ENCODE peak calls at places on chromosomes 16 and 17, in four cellular contexts. H is cardiac fibroblast, E is prostate gland, L is cardiac muscle cell. S is an unnamed sample.

GRCh38 chr16:65097296-65097695 is 24.6 kb downstream of the CDH11 start:
- DNase-seq in H (no peak), E (no peak), L (no peak), S (no peak)

GRCh38 chr17:15946611-15947120 is 1.7 kb downstream of the ADORA2B start:
- DNase-seq in H (peak; percentile 40), E (no peak), L (no peak), S (no peak)

GRCh38 chr16:56363781-56364565 is 61.4 kb downstream of the AMFR start:
- DNase-seq in H (no peak), E (no peak), L (no peak), S (no peak)

GRCh38 chr17:2227025-2227699 is 76.4 kb downstream of the SMG6 start:
- DNase-seq in H (no peak), E (no peak), L (no peak), S (no peak)

GRCh38 chr16:89506791-89507191 is 1.4 kb upstream of the SPG7 start:
- DNase-seq in H (no peak), E (no peak), L (no peak), S (no peak)

GRCh38 chr17:76136276-76137025 is 4.6 kb downstream of the FOXJ1 start:
- DNase-seq in H (no peak), E (no peak), L (no peak), S (no peak)

GRCh38 chr17:57628421-57628820 is 116.7 kb downstream of the CCDC182 start:
- DNase-seq in H (no peak), E (no peak), L (no peak), S (no peak)

GRCh38 chr16:19842758-19843157 is 41.9 kb downstream of the GPRC5B start:
- DNase-seq in H (no peak), E (no peak), L (no peak), S (no peak)

GRCh38 chr17:57144567-57144966 is 59.5 kb downstream of the AKAP1 start:
- DNase-seq in H (no peak), E (no peak), L (no peak), S (no peak)

GRCh38 chr17:55238197-55238930 is 26.4 kb upstream of the HLF start:
- DNase-seq in H (peak; percentile 92), E (peak; percentile 94), L (peak; percentile 97), S (peak; percentile 98)

GRCh38 chr17:62744259-62744658 is 63.9 kb downstream of the MARCHF10 start:
- DNase-seq in H (no peak), E (no peak), L (no peak), S (no peak)

GRCh38 chr17:35740997-35741931 is 9.8 kb downstream of the RASL10B start:
- DNase-seq in H (no peak), E (no peak), L (no peak), S (no peak)

GRCh38 chr17:44587339-44587738 is 30.1 kb downstream of the FZD2 start:
- DNase-seq in H (peak; percentile 92), E (no peak), L (peak; percentile 85), S (no peak)

GRCh38 chr17:32553168-32553567 is 66.4 kb downstream of the CDK5R1 start:
- DNase-seq in H (no peak), E (no peak), L (no peak), S (peak; percentile 22)

GRCh38 chr17:21231533-21231932 is 17.6 kb upstream of the TMEM11 start:
- DNase-seq in H (no peak), E (no peak), L (no peak), S (no peak)

GRCh38 chr16:67112591-67113399 is 3.1 kb downstream of the PHAF1 start:
- DNase-seq in H (no peak), E (peak; percentile 64), L (no peak), S (no peak)

GRCh38 chr16:51523400-51523799 is 372.3 kb upstream of the SALL1 start:
- DNase-seq in H (peak; percentile 31), E (no peak), L (no peak), S (no peak)

GRCh38 chr16:67528222-67528869 is at the start of gene RIPOR1:
- DNase-seq in H (no peak), E (no peak), L (peak; percentile 74), S (peak; percentile 89)

GRCh38 chr17:66450008-66450856 is 147.8 kb downstream of the PRKCA start:
- DNase-seq in H (no peak), E (no peak), L (no peak), S (no peak)

GRCh38 chr17:4565209-4566141 is 5.1 kb upstream of the GGT6 start:
- DNase-seq in H (peak; percentile 87), E (peak; percentile 51), L (peak; percentile 86), S (peak; percentile 76)

GRCh38 chr17:7213895-7214299 is 5.7 kb downstream of the DLG4 start:
- DNase-seq in H (peak; percentile 87), E (peak; percentile 43), L (peak; percentile 91), S (peak; percentile 70)

GRCh38 chr16:73251608-73252007 is 203.7 kb upstream of the ZFHX3 start:
- DNase-seq in H (no peak), E (no peak), L (no peak), S (no peak)

GRCh38 chr17:79811888-79812205 is 15.0 kb upstream of the CBX8 start:
- DNase-seq in H (no peak), E (no peak), L (no peak), S (no peak)

GRCh38 chr17:40852378-40852777 is 14.6 kb downstream of the KRT12 start:
- DNase-seq in H (no peak), E (no peak), L (no peak), S (no peak)

GRCh38 chr16:3246002-3246401 is 10.4 kb downstream of the MEFV start:
- DNase-seq in H (no peak), E (no peak), L (no peak), S (no peak)

GRCh38 chr17:27385626-27386025 is 70.6 kb upstream of the KSR1 start:
- DNase-seq in H (no peak), E (no peak), L (no peak), S (no peak)

GRCh38 chr16:82091225-82091624 is 56.2 kb downstream of the HSD17B2 start:
- DNase-seq in H (no peak), E (no peak), L (no peak), S (no peak)

GRCh38 chr17:66467766-66468165 is 165.4 kb downstream of the PRKCA start:
- DNase-seq in H (peak; percentile 35), E (no peak), L (no peak), S (no peak)

GRCh38 chr16:85689285-85689949 is 663 bp upstream of the GINS2 start:
- DNase-seq in H (no peak), E (peak; percentile 34), L (no peak), S (no peak)

GRCh38 chr16:28136751-28137434 is 73.4 kb upstream of the GSG1L start:
- DNase-seq in H (peak; percentile 12), E (no peak), L (no peak), S (peak; percentile 16)
- TF ChIP-seq CTCF in H (no peak), E (no peak), L (peak; percentile 17), S (no peak)

DNA sequence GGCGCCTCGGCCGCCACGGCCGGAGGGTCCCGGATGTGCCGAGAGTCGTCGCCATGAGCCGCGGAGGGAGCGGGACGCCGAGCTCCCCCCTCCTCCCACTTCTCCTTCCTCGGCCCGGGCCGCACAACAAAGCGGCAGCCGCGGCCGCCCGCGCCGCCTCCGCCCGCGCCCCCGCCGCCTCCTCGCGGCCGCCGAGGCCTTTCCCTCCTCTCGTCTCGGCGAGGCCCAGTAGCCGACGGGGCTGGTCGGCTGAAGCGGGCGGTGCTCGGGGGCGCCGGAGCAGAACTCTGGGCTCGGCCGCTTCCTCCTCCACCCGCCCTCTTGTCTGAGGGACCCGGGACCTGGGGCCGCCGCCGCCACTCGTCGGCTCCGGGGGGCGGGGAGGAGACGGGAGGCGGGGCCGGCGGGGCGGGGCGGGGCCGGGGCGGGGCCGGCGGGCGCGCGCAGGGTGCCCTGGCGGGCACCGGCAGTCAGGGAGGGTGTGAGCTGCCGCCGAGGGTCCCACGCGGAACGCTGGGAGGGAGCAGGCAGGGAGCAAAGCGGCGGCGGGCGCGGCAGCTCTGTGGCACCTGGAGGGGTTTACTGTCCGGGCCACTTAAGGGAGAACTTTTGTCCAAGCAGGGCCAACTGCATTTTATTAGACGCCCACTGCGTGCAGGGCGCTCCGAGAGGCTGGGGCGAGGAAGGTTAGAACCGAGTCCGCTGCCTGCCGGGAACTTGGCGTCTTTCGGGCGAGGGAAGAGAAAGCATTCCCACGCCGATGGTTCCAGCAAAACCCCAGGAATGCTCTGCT is at the start of gene SMURF2:
- DNase-seq in H (peak; percentile 74), E (peak; percentile 85), L (peak; percentile 91), S (peak; percentile 98)
- TF ChIP-seq CTCF in H (no peak), E (peak; percentile 9), L (no peak), S (no peak)

DNA sequence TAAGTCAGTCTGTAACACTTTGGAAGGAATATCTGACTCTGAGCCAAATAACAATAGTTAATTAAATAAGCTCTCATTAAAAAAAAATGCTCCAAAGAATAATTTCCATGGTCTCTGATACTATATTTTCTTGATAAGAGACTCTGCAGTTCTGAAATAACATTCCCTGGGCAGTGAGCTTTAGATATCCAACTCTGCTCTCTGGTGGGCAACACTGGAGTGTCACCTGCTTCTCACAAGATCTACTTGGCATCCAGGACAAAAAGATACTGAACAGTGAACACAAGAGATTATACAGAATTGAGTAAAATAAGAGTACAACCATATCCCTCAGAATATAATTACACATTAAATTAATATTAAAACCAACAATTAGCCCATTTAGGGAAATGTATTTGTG is 13.7 kb downstream of the BLMH start:
- DNase-seq in H (peak; percentile 85), E (no peak), L (peak; percentile 62), S (no peak)
- TF ChIP-seq CTCF in H (peak; percentile 38), E (peak; percentile 30), L (peak; percentile 65), S (no peak)

GRCh38 chr17:67606896-67607604 is 110.7 kb upstream of the NOL11 start:
- DNase-seq in H (peak; percentile 26), E (no peak), L (no peak), S (no peak)
- TF ChIP-seq CTCF in H (no peak), E (no peak), L (no peak), S (no peak)

GRCh38 chr16:77290451-77291110 is 91.4 kb downstream of the SYCE1L start:
- DNase-seq in H (peak; percentile 43), E (no peak), L (no peak), S (no peak)

GRCh38 chr16:77282345-77282744 is 83.1 kb downstream of the SYCE1L start:
- DNase-seq in H (no peak), E (no peak), L (no peak), S (no peak)

GRCh38 chr16:77288222-77288621 is 89.0 kb downstream of the SYCE1L start:
- DNase-seq in H (peak; percentile 83), E (no peak), L (no peak), S (no peak)

GRCh38 chr16:77289331-77289809 is 90.2 kb downstream of the SYCE1L start:
- DNase-seq in H (peak; percentile 52), E (no peak), L (peak; percentile 47), S (no peak)

GRCh38 chr16:77285676-77286075 is 86.5 kb downstream of the SYCE1L start:
- DNase-seq in H (no peak), E (no peak), L (no peak), S (no peak)
- TF ChIP-seq CTCF in H (no peak), E (no peak), L (no peak), S (no peak)

S was measured in GM20000.